ENCODE peak calls at places on chromosomes 7 and 10, in four cellular contexts. Y is germinal center; Z is M059J; U is stimulated activated CD8-positive, alpha-beta memory T cell treated with anti-CD3 and anti-CD28 coated beads, Interleukin-12 subunit alpha, Interleukin-12 subunit beta, amount 100 ng/mL, for 1 hour. S is an unnamed sample.
A peak's percentile ranks its signal among the peaks of the same experiment; 100 is the strongest.

GRCh38 chr10:71971311-71971731 is 7.1 kb downstream of the CHST3 start:
- DNase-seq in U (no peak), Y (no peak), Z (no peak), S (no peak)

GRCh38 chr10:104639595-104640338 is 1.3 kb upstream of the SORCS3 start:
- DNase-seq in Z (no peak), U (no peak), Y (no peak), S (no peak)

GRCh38 chr10:73810358-73810734 is 1.1 kb downstream of the NDST2 start:
- DNase-seq in U (no peak), Y (no peak), Z (no peak), S (no peak)

GRCh38 chr7:140316165-140316661 is 82.1 kb downstream of the SLC37A3 start:
- DNase-seq in Y (no peak), Z (peak; percentile 85), U (no peak), S (peak; percentile 74)

GRCh38 chr10:131818510-131819234 is 82.1 kb upstream of the PPP2R2D start:
- DNase-seq in U (no peak), Y (no peak), Z (no peak), S (no peak)

GRCh38 chr7:155811895-155812761 is at the start of gene SHH:
- DNase-seq in U (no peak), Z (no peak), Y (no peak), S (no peak)

GRCh38 chr7:102080003-102080361 is 206.7 kb upstream of the SH2B2 start:
- DNase-seq in Y (no peak), U (no peak), Z (no peak), S (no peak)

GRCh38 chr7:131522325-131522920 is 34.0 kb downstream of the PODXL start:
- DNase-seq in Z (peak; percentile 59), U (no peak), Y (no peak), S (no peak)

GRCh38 chr7:70455925-70456324 is 676.0 kb upstream of the GALNT17 start:
- DNase-seq in U (no peak), Z (no peak), Y (peak; percentile 15), S (no peak)

GRCh38 chr7:152522551-152522950 is 86.7 kb upstream of the KMT2C start:
- DNase-seq in Z (peak; percentile 41), Y (no peak), U (no peak), S (no peak)

GRCh38 chr7:135167360-135167759 is 3.1 kb downstream of the CYREN start:
- DNase-seq in U (no peak), Z (no peak), Y (no peak), S (no peak)

GRCh38 chr10:58544135-58544534 is 31.5 kb downstream of the BICC1 start:
- DNase-seq in U (no peak), Y (no peak), Z (no peak), S (no peak)

GRCh38 chr10:80155696-80156215 is 23.2 kb downstream of the PLAC9 start:
- DNase-seq in Y (no peak), Z (no peak), U (no peak), S (no peak)

GRCh38 chr10:89846276-89846630 is 144.9 kb downstream of the KIF20B start:
- DNase-seq in Y (no peak), U (no peak), Z (no peak), S (no peak)

GRCh38 chr10:24446739-24447138 is 237.8 kb downstream of the KIAA1217 start:
- DNase-seq in Y (no peak), Z (peak; percentile 91), U (no peak), S (peak; percentile 92)

GRCh38 chr7:115782716-115783460 is 247.7 kb downstream of the TFEC start:
- DNase-seq in U (no peak), Z (no peak), Y (no peak), S (no peak)

GRCh38 chr7:100583132-100584045 is 2.5 kb downstream of the LRCH4 start:
- DNase-seq in U (peak; percentile 35), Z (no peak), Y (peak; percentile 70), S (peak; percentile 93)

GRCh38 chr10:103719036-103719435 is 136.3 kb downstream of the SH3PXD2A start:
- DNase-seq in U (no peak), Z (no peak), Y (no peak), S (no peak)

GRCh38 chr7:126715076-126715475 is 537.7 kb downstream of the GRM8 start:
- DNase-seq in Y (no peak), U (no peak), Z (no peak), S (no peak)

GRCh38 chr10:106917452-106918055 is 247.0 kb downstream of the SORCS1 start:
- DNase-seq in Z (no peak), Y (no peak), U (no peak), S (no peak)

GRCh38 chr7:122695816-122696215 is 3.1 kb downstream of the RNF133 start:
- DNase-seq in U (no peak), Z (no peak), Y (no peak), S (no peak)

GRCh38 chr7:34928052-34928451 is 109.2 kb downstream of the DPY19L1 start:
- DNase-seq in U (no peak), Y (peak; percentile 8), Z (peak; percentile 15), S (peak; percentile 50)

GRCh38 chr10:7738536-7739407 is 35.7 kb downstream of the ITIH2 start:
- DNase-seq in Z (no peak), U (no peak), Y (no peak), S (no peak)

GRCh38 chr7:48244902-48245301 is 73.6 kb downstream of the ABCA13 start:
- DNase-seq in U (no peak), Y (no peak), Z (peak; percentile 87), S (peak; percentile 95)

GRCh38 chr7:37674534-37674933 is 9.0 kb upstream of the GPR141 start:
- DNase-seq in U (no peak), Z (no peak), Y (no peak), S (no peak)

GRCh38 chr7:102239206-102239820 is 47.4 kb upstream of the SH2B2 start:
- DNase-seq in Y (no peak), U (no peak), Z (no peak), S (no peak)

GRCh38 chr10:50470798-50471582 is 152.8 kb downstream of the SGMS1 start:
- DNase-seq in Y (no peak), Z (peak; percentile 93), U (no peak), S (no peak)

GRCh38 chr10:35684625-35685024 is 42.5 kb upstream of the FZD8 start:
- DNase-seq in Y (no peak), U (no peak), Z (no peak), S (no peak)

GRCh38 chr7:142012825-142013506 is 17.3 kb downstream of the MGAM start:
- DNase-seq in U (no peak), Z (peak; percentile 64), Y (no peak), S (peak; percentile 72)

GRCh38 chr10:131700506-131700905 is 200.3 kb upstream of the PPP2R2D start:
- DNase-seq in Y (no peak), U (no peak), Z (no peak), S (no peak)

GRCh38 chr7:152876749-152877148 is 117.2 kb downstream of the ACTR3B start:
- DNase-seq in Y (no peak), U (no peak), Z (no peak), S (no peak)

GRCh38 chr10:70759769-70760168 is 25.4 kb downstream of the TBATA start:
- DNase-seq in Y (no peak), Z (no peak), U (no peak), S (no peak)